ENCODE peak calls at places on chromosomes 5 and 9, in six cellular contexts. O is stimulated activated CD4-positive, alpha-beta T cell treated with anti-CD3 and anti-CD28 coated beads, Interleukin-2, amount 100 ng/mL, for 48 hours; B is amygdala; Z is naive B cell; Y is ovary; T is hypothalamus. W is an unnamed sample.

GRCh38 chr9:115116620-115117284 is 1.2 kb downstream of the TNC start:
- DNase-seq in O (no peak), B (no peak), Z (no peak), Y (no peak), T (no peak), W (no peak)

GRCh38 chr5:43802119-43802518 is 199.1 kb downstream of the NNT start:
- DNase-seq in O (no peak), B (no peak), Z (no peak), Y (no peak), T (no peak), W (peak; percentile 71)

GRCh38 chr9:91682806-91683205 is 259.2 kb upstream of the NFIL3 start:
- DNase-seq in O (no peak), B (no peak), Z (no peak), Y (no peak), T (no peak), W (peak; percentile 39)

GRCh38 chr9:83339435-83339834 is 198.8 kb downstream of the FRMD3 start:
- DNase-seq in O (no peak), B (no peak), Z (no peak), Y (no peak), T (no peak), W (no peak)

GRCh38 chr9:38068866-38069628 is at the start of gene SHB:
- DNase-seq in O (peak; percentile 73), B (peak; percentile 63), Z (peak; percentile 65), Y (peak; percentile 77), T (peak; percentile 80), W (peak; percentile 43)

GRCh38 chr9:81344366-81344765 is 345.0 kb downstream of the TLE1 start:
- DNase-seq in O (no peak), B (no peak), Z (no peak), Y (no peak), T (no peak), W (no peak)

GRCh38 chr9:98908897-98909634 is 34.6 kb upstream of the COL15A1 start:
- DNase-seq in O (no peak), B (no peak), Z (no peak), Y (no peak), T (no peak), W (peak; percentile 93)

GRCh38 chr5:141382469-141383294 is at the start of gene PCDHGA7:
- DNase-seq in O (no peak), B (no peak), Z (no peak), Y (no peak), T (no peak), W (peak; percentile 68)

GRCh38 chr9:92954886-92955285 is 7.6 kb downstream of the FGD3 start:
- DNase-seq in O (no peak), B (no peak), Z (no peak), Y (no peak), T (no peak), W (no peak)

GRCh38 chr5:116935561-116936162 is 361.0 kb upstream of the SEMA6A start:
- DNase-seq in O (no peak), B (no peak), Z (no peak), Y (no peak), T (no peak), W (no peak)

GRCh38 chr5:116133281-116133680 is 48.5 kb downstream of the COMMD10 start:
- DNase-seq in O (no peak), B (no peak), Z (no peak), Y (no peak), T (no peak), W (no peak)

W was measured in fibroblast of the aortic adventitia.